ENCODE peak calls at places on chromosomes 5 and 9, in eight cellular contexts. One of them, this sample, is unnamed. For H3K4me1 and H3K36me3, the result is how much of the 10 kb centered on the place peaks cover.

GRCh38 chr9:131264231-131264630 is 12.1 kb downstream of the FAM78A start:
- DNase-seq in heart left ventricle: no peak
- DNase-seq in neural progenitor cell: no peak
- DNase-seq in Peyer's patch: peak
- DNase-seq in adrenal gland: no peak
- DNase-seq in esophagus squamous epithelium: no peak
- DNase-seq in mucosa of descending colon: no peak
- DNase-seq in tibial artery: no peak
- DNase-seq in this sample: no peak

GRCh38 chr5:19837536-19838179 is 150.3 kb downstream of the CDH18 start:
- DNase-seq in mucosa of descending colon: no peak
- DNase-seq in Peyer's patch: no peak
- DNase-seq in neural progenitor cell: no peak
- DNase-seq in heart left ventricle: no peak
- DNase-seq in tibial artery: no peak
- DNase-seq in esophagus squamous epithelium: no peak
- DNase-seq in adrenal gland: no peak
- DNase-seq in this sample: no peak

GRCh38 chr5:77840930-77841329 is 64.8 kb upstream of the TBCA start:
- DNase-seq in tibial artery: no peak
- DNase-seq in mucosa of descending colon: no peak
- DNase-seq in esophagus squamous epithelium: no peak
- DNase-seq in neural progenitor cell: no peak
- DNase-seq in heart left ventricle: no peak
- DNase-seq in Peyer's patch: no peak
- DNase-seq in adrenal gland: no peak
- DNase-seq in this sample: no peak

GRCh38 chr9:107732781-107733529 is 243.4 kb upstream of the KLF4 start:
- DNase-seq in adrenal gland: peak
- DNase-seq in mucosa of descending colon: no peak
- DNase-seq in neural progenitor cell: no peak
- DNase-seq in Peyer's patch: no peak
- DNase-seq in tibial artery: peak
- DNase-seq in heart left ventricle: peak
- DNase-seq in esophagus squamous epithelium: no peak
- DNase-seq in this sample: no peak

GRCh38 chr9:78021692-78022091 is 9.9 kb downstream of the GNAQ start:
- DNase-seq in mucosa of descending colon: peak
- DNase-seq in heart left ventricle: peak
- DNase-seq in tibial artery: no peak
- DNase-seq in esophagus squamous epithelium: no peak
- DNase-seq in neural progenitor cell: peak
- DNase-seq in Peyer's patch: no peak
- DNase-seq in adrenal gland: no peak
- DNase-seq in this sample: no peak

GRCh38 chr5:54678737-54679136 is 161.2 kb downstream of the SNX18 start:
- DNase-seq in esophagus squamous epithelium: no peak
- DNase-seq in neural progenitor cell: no peak
- DNase-seq in adrenal gland: no peak
- DNase-seq in heart left ventricle: no peak
- DNase-seq in Peyer's patch: no peak
- DNase-seq in mucosa of descending colon: no peak
- DNase-seq in tibial artery: no peak
- DNase-seq in this sample: no peak

GRCh38 chr5:109877670-109878045 is 187.9 kb downstream of the MAN2A1 start:
- DNase-seq in tibial artery: no peak
- DNase-seq in esophagus squamous epithelium: no peak
- DNase-seq in adrenal gland: no peak
- DNase-seq in neural progenitor cell: no peak
- DNase-seq in Peyer's patch: no peak
- DNase-seq in mucosa of descending colon: no peak
- DNase-seq in heart left ventricle: no peak
- DNase-seq in this sample: no peak

GRCh38 chr5:33398501-33398900 is 42.3 kb upstream of the TARS1 start:
- DNase-seq in esophagus squamous epithelium: no peak
- DNase-seq in heart left ventricle: no peak
- DNase-seq in Peyer's patch: no peak
- DNase-seq in neural progenitor cell: no peak
- DNase-seq in mucosa of descending colon: no peak
- DNase-seq in adrenal gland: no peak
- DNase-seq in tibial artery: no peak
- DNase-seq in this sample: no peak

GRCh38 chr5:81779125-81779934 is 28.4 kb upstream of the SSBP2 start:
- DNase-seq in esophagus squamous epithelium: peak
- DNase-seq in Peyer's patch: peak
- DNase-seq in adrenal gland: peak
- DNase-seq in heart left ventricle: peak
- DNase-seq in tibial artery: peak
- DNase-seq in mucosa of descending colon: peak
- DNase-seq in neural progenitor cell: no peak
- DNase-seq in this sample: peak

GRCh38 chr9:4262735-4263141 is 37.1 kb downstream of the GLIS3 start:
- DNase-seq in neural progenitor cell: no peak
- DNase-seq in esophagus squamous epithelium: no peak
- DNase-seq in tibial artery: no peak
- DNase-seq in Peyer's patch: no peak
- DNase-seq in adrenal gland: no peak
- DNase-seq in mucosa of descending colon: no peak
- DNase-seq in heart left ventricle: no peak
- DNase-seq in this sample: no peak

GRCh38 chr5:132281856-132282614 is 12.2 kb upstream of the SLC22A4 start:
- DNase-seq in mucosa of descending colon: no peak
- DNase-seq in Peyer's patch: no peak
- DNase-seq in esophagus squamous epithelium: no peak
- DNase-seq in adrenal gland: peak
- DNase-seq in neural progenitor cell: no peak
- DNase-seq in heart left ventricle: no peak
- DNase-seq in tibial artery: no peak
- DNase-seq in this sample: no peak

GRCh38 chr9:89315482-89315881 is 2.8 kb upstream of the SECISBP2 start:
- DNase-seq in heart left ventricle: no peak
- DNase-seq in esophagus squamous epithelium: no peak
- DNase-seq in adrenal gland: no peak
- DNase-seq in mucosa of descending colon: no peak
- DNase-seq in Peyer's patch: no peak
- DNase-seq in tibial artery: no peak
- DNase-seq in neural progenitor cell: no peak
- DNase-seq in this sample: no peak

GRCh38 chr9:89312154-89312616 is 1.2 kb downstream of the CKS2 start:
- DNase-seq in neural progenitor cell: peak
- DNase-seq in esophagus squamous epithelium: no peak
- DNase-seq in tibial artery: no peak
- DNase-seq in adrenal gland: no peak
- DNase-seq in heart left ventricle: no peak
- DNase-seq in Peyer's patch: no peak
- DNase-seq in mucosa of descending colon: no peak
- DNase-seq in this sample: no peak

GRCh38 chr9:89311346-89312153 is 555 bp downstream of the CKS2 start:
- DNase-seq in adrenal gland: peak
- DNase-seq in Peyer's patch: peak
- DNase-seq in heart left ventricle: no peak
- DNase-seq in mucosa of descending colon: peak
- DNase-seq in esophagus squamous epithelium: no peak
- DNase-seq in tibial artery: no peak
- DNase-seq in neural progenitor cell: no peak
- DNase-seq in this sample: no peak

GRCh38 chr9:89314955-89315354 is 3.3 kb upstream of the SECISBP2 start:
- DNase-seq in tibial artery: no peak
- DNase-seq in neural progenitor cell: no peak
- DNase-seq in Peyer's patch: no peak
- DNase-seq in mucosa of descending colon: no peak
- DNase-seq in heart left ventricle: no peak
- DNase-seq in adrenal gland: no peak
- DNase-seq in esophagus squamous epithelium: no peak
- DNase-seq in this sample: no peak

DNA sequence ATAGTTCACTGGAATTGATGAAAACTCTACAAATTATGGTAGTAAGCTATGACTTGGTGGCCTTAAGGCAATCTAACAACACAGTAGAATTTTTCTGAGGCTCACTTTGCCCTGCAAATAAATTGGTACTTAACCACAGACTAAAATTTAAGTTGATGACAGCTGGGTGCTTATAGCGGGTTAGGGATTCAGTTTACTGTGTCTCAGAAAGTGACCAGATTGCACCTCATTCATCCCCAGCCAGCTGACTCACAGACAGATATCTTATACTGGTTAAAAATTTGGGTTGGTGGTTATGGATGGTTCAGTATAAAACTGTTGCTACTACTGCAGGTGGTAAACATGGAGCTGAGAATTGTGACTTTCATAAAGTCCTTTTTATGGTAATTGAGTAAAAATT is 2.8 kb downstream of the CKS2 start:
- DNase-seq in mucosa of descending colon: no peak
- DNase-seq in tibial artery: no peak
- DNase-seq in esophagus squamous epithelium: no peak
- DNase-seq in heart left ventricle: no peak
- DNase-seq in Peyer's patch: no peak
- DNase-seq in adrenal gland: no peak
- DNase-seq in neural progenitor cell: no peak
- DNase-seq in this sample: no peak
- H3K4me1 ChIP-seq in mucosa of descending colon: under half
- H3K4me1 ChIP-seq in tibial artery: under half
- H3K4me1 ChIP-seq in esophagus squamous epithelium: under half
- H3K4me1 ChIP-seq in heart left ventricle: under half
- H3K4me1 ChIP-seq in Peyer's patch: under half
- H3K4me1 ChIP-seq in adrenal gland: under half
- H3K4me1 ChIP-seq in neural progenitor cell: under half
- H3K4me1 ChIP-seq in this sample: under half

GRCh38 chr5:93589812-93590215 is 6.8 kb downstream of the NR2F1 start:
- DNase-seq in esophagus squamous epithelium: no peak
- DNase-seq in Peyer's patch: no peak
- DNase-seq in heart left ventricle: no peak
- DNase-seq in adrenal gland: no peak
- DNase-seq in neural progenitor cell: peak
- DNase-seq in tibial artery: no peak
- DNase-seq in mucosa of descending colon: no peak
- DNase-seq in this sample: no peak
- H3K36me3 ChIP-seq in esophagus squamous epithelium: under half
- H3K36me3 ChIP-seq in Peyer's patch: under half
- H3K36me3 ChIP-seq in heart left ventricle: under half
- H3K36me3 ChIP-seq in adrenal gland: under half
- H3K36me3 ChIP-seq in neural progenitor cell: under half
- H3K36me3 ChIP-seq in tibial artery: under half
- H3K36me3 ChIP-seq in mucosa of descending colon: under half
- H3K36me3 ChIP-seq in this sample: under half

GRCh38 chr5:135400866-135401265 is 1.8 kb upstream of the MACROH2A1 start:
- DNase-seq in adrenal gland: no peak
- DNase-seq in Peyer's patch: no peak
- DNase-seq in esophagus squamous epithelium: no peak
- DNase-seq in mucosa of descending colon: no peak
- DNase-seq in tibial artery: no peak
- DNase-seq in neural progenitor cell: peak
- DNase-seq in heart left ventricle: no peak
- DNase-seq in this sample: no peak

GRCh38 chr5:135399838-135400542 is 959 bp upstream of the MACROH2A1 start:
- DNase-seq in esophagus squamous epithelium: no peak
- DNase-seq in tibial artery: no peak
- DNase-seq in neural progenitor cell: peak
- DNase-seq in mucosa of descending colon: no peak
- DNase-seq in Peyer's patch: no peak
- DNase-seq in heart left ventricle: no peak
- DNase-seq in adrenal gland: no peak
- DNase-seq in this sample: no peak

GRCh38 chr5:135398160-135398854 is 724 bp downstream of the MACROH2A1 start:
- DNase-seq in heart left ventricle: no peak
- DNase-seq in esophagus squamous epithelium: no peak
- DNase-seq in mucosa of descending colon: peak
- DNase-seq in Peyer's patch: peak
- DNase-seq in neural progenitor cell: peak
- DNase-seq in adrenal gland: no peak
- DNase-seq in tibial artery: no peak
- DNase-seq in this sample: no peak

GRCh38 chr5:135396459-135397055 is 2.5 kb downstream of the MACROH2A1 start:
- DNase-seq in heart left ventricle: no peak
- DNase-seq in neural progenitor cell: no peak
- DNase-seq in Peyer's patch: no peak
- DNase-seq in esophagus squamous epithelium: no peak
- DNase-seq in tibial artery: no peak
- DNase-seq in adrenal gland: no peak
- DNase-seq in mucosa of descending colon: no peak
- DNase-seq in this sample: no peak

GRCh38 chr5:135398855-135399837 is at the start of gene MACROH2A1:
- DNase-seq in neural progenitor cell: peak
- DNase-seq in mucosa of descending colon: peak
- DNase-seq in tibial artery: peak
- DNase-seq in adrenal gland: peak
- DNase-seq in heart left ventricle: peak
- DNase-seq in esophagus squamous epithelium: peak
- DNase-seq in Peyer's patch: peak
- DNase-seq in this sample: peak
- H3K4me3 ChIP-seq in neural progenitor cell: peak
- H3K4me3 ChIP-seq in mucosa of descending colon: peak
- H3K4me3 ChIP-seq in tibial artery: peak
- H3K4me3 ChIP-seq in adrenal gland: peak
- H3K4me3 ChIP-seq in heart left ventricle: peak
- H3K4me3 ChIP-seq in esophagus squamous epithelium: peak
- H3K4me3 ChIP-seq in Peyer's patch: peak
- H3K4me3 ChIP-seq in this sample: peak

DNA sequence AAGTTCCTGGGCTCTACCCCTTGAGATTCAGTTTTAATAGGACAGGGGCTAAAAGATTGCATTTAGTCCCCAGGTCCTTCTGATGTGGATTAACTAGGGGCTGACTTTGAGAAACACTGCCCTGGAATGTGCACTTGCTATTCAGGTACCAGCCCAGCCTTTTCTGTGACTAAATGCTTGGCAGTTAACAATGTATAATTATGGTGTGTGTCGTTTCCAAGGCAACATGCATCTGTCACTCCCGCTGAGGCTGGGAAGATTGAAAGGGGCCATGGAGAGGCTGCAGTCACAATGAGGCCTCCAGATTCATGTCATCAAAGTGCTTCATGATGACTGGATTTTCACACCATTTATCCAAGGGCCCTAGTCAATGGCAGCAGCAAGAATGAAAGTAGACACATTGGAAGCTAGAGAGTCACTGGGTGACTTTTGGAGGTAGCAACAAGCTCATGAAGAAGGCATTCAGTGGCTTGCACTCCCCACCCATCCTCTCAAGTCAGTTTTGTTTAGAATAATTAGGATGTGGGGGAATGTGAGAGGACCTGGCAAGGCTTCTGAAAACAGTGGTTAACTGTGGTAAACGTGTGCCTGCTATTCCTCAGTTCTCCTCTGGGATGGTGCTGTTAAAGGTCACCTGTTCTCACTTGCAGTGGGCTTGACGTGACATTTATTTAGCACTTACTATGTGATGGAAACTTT is 28.3 kb downstream of the RAI14 start:
- DNase-seq in neural progenitor cell: peak
- DNase-seq in tibial artery: no peak
- DNase-seq in heart left ventricle: no peak
- DNase-seq in mucosa of descending colon: no peak
- DNase-seq in Peyer's patch: no peak
- DNase-seq in adrenal gland: no peak
- DNase-seq in esophagus squamous epithelium: no peak
- DNase-seq in this sample: peak
- H3K4me1 ChIP-seq in neural progenitor cell: under half
- H3K4me1 ChIP-seq in tibial artery: half or more
- H3K4me1 ChIP-seq in heart left ventricle: under half
- H3K4me1 ChIP-seq in mucosa of descending colon: under half
- H3K4me1 ChIP-seq in Peyer's patch: under half
- H3K4me1 ChIP-seq in adrenal gland: under half
- H3K4me1 ChIP-seq in esophagus squamous epithelium: under half
- H3K4me1 ChIP-seq in this sample: under half

This sample was measured in thoracic aorta.